ENCODE peak calls at places on chromosome 6, in five cellular contexts. B, S, K, A and R are unnamed samples.
A peak's percentile ranks its signal among the peaks of the same experiment; 100 is the strongest.

GRCh38 chr6:11496152-11497060 is 41.1 kb upstream of the TMEM170B start:
- DNase-seq in B (peak; percentile 75), S (peak; percentile 34), K (peak; percentile 63), A (peak; percentile 73), R (peak; percentile 69)

GRCh38 chr6:70549327-70549726 is 17.4 kb upstream of the SDHAF4 start:
- DNase-seq in B (no peak), S (no peak), K (no peak), A (no peak), R (no peak)

GRCh38 chr6:97666889-97667288 is 383.9 kb upstream of the MMS22L start:
- DNase-seq in B (no peak), S (no peak), K (no peak), A (no peak), R (no peak)

GRCh38 chr6:166040292-166040691 is 127.4 kb downstream of the TBXT start:
- DNase-seq in B (no peak), S (no peak), K (no peak), A (no peak), R (no peak)

GRCh38 chr6:132736239-132736638 is 21.5 kb downstream of the VNN2 start:
- DNase-seq in B (no peak), S (no peak), K (no peak), A (peak; percentile 19), R (no peak)

GRCh38 chr6:156154896-156155295 is 622.3 kb upstream of the ARID1B start:
- DNase-seq in B (no peak), S (no peak), K (no peak), A (no peak), R (no peak)

GRCh38 chr6:105896821-105897095 is 189.4 kb upstream of the PRDM1 start:
- DNase-seq in B (no peak), S (no peak), K (no peak), A (no peak), R (no peak)

GRCh38 chr6:34528996-34529664 is 27.0 kb downstream of the SPDEF start:
- DNase-seq in B (no peak), S (no peak), K (no peak), A (no peak), R (no peak)

GRCh38 chr6:79463721-79464120 is 73.5 kb downstream of the LCA5 start:
- DNase-seq in B (peak; percentile 55), S (no peak), K (no peak), A (peak; percentile 64), R (no peak)

GRCh38 chr6:131488780-131489179 is 84.2 kb upstream of the ARG1 start:
- DNase-seq in B (no peak), S (no peak), K (no peak), A (no peak), R (no peak)

GRCh38 chr6:68468244-68468884 is 166.7 kb upstream of the ADGRB3 start:
- DNase-seq in B (no peak), S (no peak), K (no peak), A (no peak), R (no peak)

GRCh38 chr6:87756858-87757257 is 54.8 kb upstream of the AKIRIN2 start:
- DNase-seq in B (no peak), S (no peak), K (no peak), A (no peak), R (no peak)